ENCODE peak calls at places on chromosomes 13 and 19, in seven cellular contexts. M is tibial nerve, Q is cardiac muscle cell, X is neural progenitor cell, N is Caco-2, B is mammary epithelial cell, Z is pancreas. R is an unnamed sample.

GRCh38 chr19:38647966-38648788 is 728 bp downstream of the ACTN4 start:
- DNase-seq in M (no peak), Q (no peak), X (no peak), N (no peak), B (no peak), Z (no peak), R (no peak)

GRCh38 chr13:41428155-41428554 is 29.2 kb upstream of the RGCC start:
- DNase-seq in M (no peak), Q (peak; percentile 2), X (peak; percentile 53), N (no peak), B (no peak), Z (no peak), R (no peak)

GRCh38 chr19:37551123-37551993 is 43.2 kb downstream of the ZNF571 start:
- DNase-seq in M (no peak), Q (peak; percentile 84), X (no peak), N (no peak), B (peak; percentile 67), Z (no peak), R (peak; percentile 75)

GRCh38 chr19:45976180-45976579 is 2.5 kb upstream of the NOVA2 start:
- DNase-seq in M (no peak), Q (peak; percentile 36), X (peak; percentile 50), N (no peak), B (no peak), Z (no peak), R (no peak)

GRCh38 chr13:29556742-29557141 is 38.7 kb downstream of the SLC7A1 start:
- DNase-seq in M (no peak), Q (no peak), X (no peak), N (no peak), B (no peak), Z (no peak), R (no peak)

GRCh38 chr19:57389730-57390598 is at the start of gene ZNF548:
- DNase-seq in M (peak; percentile 86), Q (peak; percentile 99), X (peak; percentile 99), N (peak; percentile 88), B (peak; percentile 96), Z (peak; percentile 91), R (peak; percentile 98)

GRCh38 chr19:8069116-8069973 is 16.8 kb downstream of the CCL25 start:
- DNase-seq in M (no peak), Q (no peak), X (peak; percentile 63), N (peak; percentile 31), B (no peak), Z (no peak), R (no peak)

GRCh38 chr19:57280913-57281425 is 684 bp downstream of the ZNF460 start:
- DNase-seq in M (no peak), Q (no peak), X (no peak), N (no peak), B (peak; percentile 46), Z (peak; percentile 22), R (peak; percentile 16)

GRCh38 chr13:112704634-112705145 is 14.9 kb downstream of the ATP11A start:
- DNase-seq in M (no peak), Q (no peak), X (no peak), N (no peak), B (no peak), Z (no peak), R (no peak)

GRCh38 chr19:18379803-18380747 is 5.9 kb upstream of the GDF15 start:
- DNase-seq in M (peak; percentile 93), Q (peak; percentile 77), X (no peak), N (peak; percentile 90), B (peak; percentile 64), Z (peak; percentile 95), R (peak; percentile 51)

GRCh38 chr19:34173145-34173956 is 1.0 kb downstream of the LSM14A start:
- DNase-seq in M (peak; percentile 19), Q (peak; percentile 61), X (peak; percentile 76), N (peak; percentile 89), B (peak; percentile 70), Z (peak; percentile 53), R (peak; percentile 86)

GRCh38 chr19:41030651-41031050 is 39.6 kb downstream of the CYP2B6 start:
- DNase-seq in M (no peak), Q (no peak), X (no peak), N (no peak), B (no peak), Z (no peak), R (no peak)

GRCh38 chr19:6071103-6071485 is 39.2 kb downstream of the RFX2 start:
- DNase-seq in M (no peak), Q (peak; percentile 72), X (no peak), N (no peak), B (no peak), Z (no peak), R (peak; percentile 47)

GRCh38 chr19:18427080-18427751 is 8.0 kb downstream of the SSBP4 start:
- DNase-seq in M (no peak), Q (no peak), X (no peak), N (no peak), B (no peak), Z (no peak), R (no peak)

GRCh38 chr13:74218291-74218690 is 84.1 kb upstream of the KLF12 start:
- DNase-seq in M (no peak), Q (no peak), X (no peak), N (no peak), B (no peak), Z (no peak), R (no peak)

GRCh38 chr13:28528848-28529247 is 33.9 kb upstream of the FLT1 start:
- DNase-seq in M (no peak), Q (no peak), X (no peak), N (peak; percentile 48), B (no peak), Z (no peak), R (no peak)

GRCh38 chr19:47049307-47049700 is 880 bp upstream of the TMEM160 start:
- DNase-seq in M (no peak), Q (peak; percentile 54), X (peak; percentile 27), N (peak; percentile 60), B (no peak), Z (no peak), R (peak; percentile 41)

GRCh38 chr13:47481521-47481920 is 519.6 kb downstream of the SUCLA2 start:
- DNase-seq in M (no peak), Q (no peak), X (no peak), N (no peak), B (no peak), Z (no peak), R (no peak)

GRCh38 chr19:43624933-43625332 is 5.5 kb upstream of the ZNF428 start:
- DNase-seq in M (no peak), Q (peak; percentile 57), X (peak; percentile 86), N (no peak), B (no peak), Z (peak; percentile 40), R (peak; percentile 71)
- TF ChIP-seq CTCF in M (no peak), Q (peak; percentile 25), X (peak; percentile 56), N (no peak), B (peak; percentile 52), Z (no peak), R (peak; percentile 39)

GRCh38 chr19:1113986-1114483 is 10.2 kb downstream of the GPX4 start:
- DNase-seq in M (no peak), Q (no peak), X (no peak), N (no peak), B (no peak), Z (no peak), R (no peak)

GRCh38 chr19:1110809-1111640 is 7.2 kb downstream of the GPX4 start:
- DNase-seq in M (no peak), Q (peak; percentile 33), X (no peak), N (no peak), B (no peak), Z (no peak), R (no peak)

GRCh38 chr19:1113278-1113985 is 9.6 kb downstream of the GPX4 start:
- DNase-seq in M (peak; percentile 97), Q (peak; percentile 98), X (peak; percentile 95), N (peak; percentile 82), B (peak; percentile 71), Z (peak; percentile 95), R (peak; percentile 92)

GRCh38 chr19:1111641-1112253 is 8.0 kb downstream of the GPX4 start:
- DNase-seq in M (no peak), Q (no peak), X (no peak), N (no peak), B (no peak), Z (no peak), R (no peak)

GRCh38 chr19:1112254-1113208 is 8.7 kb downstream of the GPX4 start:
- DNase-seq in M (peak; percentile 68), Q (no peak), X (peak; percentile 55), N (no peak), B (no peak), Z (no peak), R (peak; percentile 80)
- H3K4me3 ChIP-seq in M (no peak overlapping the region), Q (no peak overlapping the region), X (no peak overlapping the region), N (no peak overlapping the region), B (no peak overlapping the region), Z (no peak overlapping the region), R (no peak overlapping the region)

GRCh38 chr19:11321206-11322126 is 18.0 kb downstream of the RAB3D start:
- DNase-seq in M (no peak), Q (no peak), X (no peak), N (no peak), B (no peak), Z (no peak), R (peak; percentile 39)
- TF ChIP-seq CTCF in M (no peak), Q (no peak), X (no peak), N (no peak), B (peak; percentile 41), Z (no peak), R (peak; percentile 39)

GRCh38 chr19:13010992-13011652 is 15.8 kb downstream of the NFIX start:
- DNase-seq in M (no peak), Q (no peak), X (no peak), N (no peak), B (no peak), Z (no peak), R (no peak)

GRCh38 chr19:13011653-13012389 is 16.5 kb downstream of the NFIX start:
- DNase-seq in M (no peak), Q (no peak), X (no peak), N (no peak), B (no peak), Z (no peak), R (no peak)

GRCh38 chr19:13012390-13012689 is 17.1 kb downstream of the NFIX start:
- DNase-seq in M (no peak), Q (no peak), X (no peak), N (no peak), B (no peak), Z (no peak), R (no peak)

GRCh38 chr19:13008926-13009787 is 13.9 kb downstream of the NFIX start:
- DNase-seq in M (no peak), Q (no peak), X (no peak), N (no peak), B (peak; percentile 51), Z (no peak), R (no peak)

DNA sequence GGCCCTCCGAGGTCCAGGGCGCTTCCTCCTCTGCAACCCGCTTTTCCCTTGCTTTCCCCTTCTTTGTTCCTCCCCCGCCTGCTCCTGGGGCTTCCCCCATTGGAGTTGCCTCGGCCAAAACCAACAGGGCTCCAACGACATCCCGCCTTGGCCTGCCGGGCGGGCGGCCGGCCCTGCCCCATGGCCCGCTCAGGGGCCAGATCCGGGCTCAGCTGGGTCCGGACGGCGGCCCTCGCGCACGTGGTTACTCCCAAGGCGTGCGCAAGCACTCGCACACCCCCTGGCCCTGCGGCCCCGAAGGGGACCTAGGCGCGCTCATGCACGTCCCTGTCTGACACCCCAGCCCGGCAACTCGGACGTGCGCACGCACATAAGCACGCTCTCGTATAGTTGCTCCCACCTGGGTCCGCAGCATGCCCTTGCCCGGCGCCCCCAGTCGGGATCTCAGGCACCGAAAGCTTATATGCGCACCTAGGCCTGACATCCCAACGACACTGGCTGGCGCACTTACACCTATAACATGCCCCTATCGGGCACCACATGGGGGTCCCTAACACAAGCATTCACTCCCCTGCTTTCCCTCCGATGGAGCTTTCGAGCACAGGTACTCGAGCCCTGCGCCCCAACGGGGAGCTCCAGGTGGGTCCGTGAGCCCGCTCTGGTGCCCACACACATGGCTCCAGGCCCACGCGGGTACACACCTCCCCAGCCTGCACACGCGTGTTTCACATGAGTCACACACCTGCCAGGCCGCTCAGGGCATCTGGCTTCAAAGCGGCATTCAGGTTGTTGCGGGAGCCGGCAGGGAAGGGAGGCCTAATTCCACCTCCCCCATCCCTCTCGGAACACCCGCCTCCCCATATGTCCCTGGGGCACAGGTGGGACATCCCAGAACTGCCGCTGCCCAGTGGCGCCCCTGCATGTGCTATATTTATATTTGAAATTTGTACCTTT is 15.0 kb downstream of the NFIX start:
- DNase-seq in M (no peak), Q (peak; percentile 68), X (no peak), N (no peak), B (no peak), Z (no peak), R (no peak)
- H3K4me3 ChIP-seq in M (peak overlapping the region; percentile 8), Q (no peak overlapping the region), X (no peak overlapping the region), N (no peak overlapping the region), B (no peak overlapping the region), Z (no peak overlapping the region), R (no peak overlapping the region)

R was measured in epithelial cell of esophagus.